ENCODE peak calls at places on chromosomes 7 and 10, in six cellular contexts. One of them, this sample, is unnamed.

GRCh38 chr10:70335246-70335613 is 47.2 kb downstream of the LRRC20 start:
- DNase-seq in CD8-positive, alpha-beta T cell: no peak
- DNase-seq in neural progenitor cell: no peak
- DNase-seq in omental fat pad: no peak
- DNase-seq in GM12864: no peak
- DNase-seq in dorsolateral prefrontal cortex: no peak
- DNase-seq in this sample: no peak

GRCh38 chr10:119090026-119090808 is 9.6 kb upstream of the EIF3A start:
- DNase-seq in CD8-positive, alpha-beta T cell: peak; percentile 54
- DNase-seq in neural progenitor cell: no peak
- DNase-seq in omental fat pad: no peak
- DNase-seq in GM12864: peak; percentile 61
- DNase-seq in dorsolateral prefrontal cortex: no peak
- DNase-seq in this sample: no peak

GRCh38 chr7:24572421-24573007 is 738 bp upstream of the PALS2 start:
- DNase-seq in CD8-positive, alpha-beta T cell: peak; percentile 39
- DNase-seq in neural progenitor cell: no peak
- DNase-seq in omental fat pad: peak; percentile 31
- DNase-seq in GM12864: no peak
- DNase-seq in dorsolateral prefrontal cortex: peak; percentile 54
- DNase-seq in this sample: peak; percentile 31

GRCh38 chr7:120218702-120219101 is 54.3 kb upstream of the KCND2 start:
- DNase-seq in CD8-positive, alpha-beta T cell: no peak
- DNase-seq in neural progenitor cell: no peak
- DNase-seq in omental fat pad: no peak
- DNase-seq in GM12864: no peak
- DNase-seq in dorsolateral prefrontal cortex: no peak
- DNase-seq in this sample: no peak

GRCh38 chr10:62306663-62307062 is 38.0 kb upstream of the RTKN2 start:
- DNase-seq in CD8-positive, alpha-beta T cell: no peak
- DNase-seq in neural progenitor cell: no peak
- DNase-seq in omental fat pad: no peak
- DNase-seq in GM12864: no peak
- DNase-seq in dorsolateral prefrontal cortex: peak; percentile 38
- DNase-seq in this sample: no peak

GRCh38 chr10:47252093-47252780 is 47.8 kb upstream of the GDF10 start:
- DNase-seq in CD8-positive, alpha-beta T cell: no peak
- DNase-seq in neural progenitor cell: no peak
- DNase-seq in omental fat pad: no peak
- DNase-seq in GM12864: no peak
- DNase-seq in dorsolateral prefrontal cortex: no peak
- DNase-seq in this sample: no peak

GRCh38 chr10:43224321-43224720 is 42.5 kb downstream of the RASGEF1A start:
- DNase-seq in CD8-positive, alpha-beta T cell: no peak
- DNase-seq in neural progenitor cell: no peak
- DNase-seq in omental fat pad: no peak
- DNase-seq in GM12864: no peak
- DNase-seq in dorsolateral prefrontal cortex: no peak
- DNase-seq in this sample: no peak

GRCh38 chr7:132251327-132251659 is 325.0 kb downstream of the PLXNA4 start:
- DNase-seq in CD8-positive, alpha-beta T cell: no peak
- DNase-seq in neural progenitor cell: peak; percentile 60
- DNase-seq in omental fat pad: no peak
- DNase-seq in GM12864: no peak
- DNase-seq in dorsolateral prefrontal cortex: peak; percentile 78
- DNase-seq in this sample: no peak

GRCh38 chr7:78939669-78940068 is 513.8 kb downstream of the MAGI2 start:
- DNase-seq in CD8-positive, alpha-beta T cell: no peak
- DNase-seq in neural progenitor cell: no peak
- DNase-seq in omental fat pad: no peak
- DNase-seq in GM12864: no peak
- DNase-seq in dorsolateral prefrontal cortex: no peak
- DNase-seq in this sample: no peak

GRCh38 chr10:59905066-59905734 is 1.2 kb downstream of the CCDC6 start:
- DNase-seq in CD8-positive, alpha-beta T cell: peak; percentile 34
- DNase-seq in neural progenitor cell: peak; percentile 68
- DNase-seq in omental fat pad: no peak
- DNase-seq in GM12864: no peak
- DNase-seq in dorsolateral prefrontal cortex: peak; percentile 59
- DNase-seq in this sample: peak; percentile 79

GRCh38 chr7:36448781-36449379 is 59.2 kb downstream of the ANLN start:
- DNase-seq in CD8-positive, alpha-beta T cell: no peak
- DNase-seq in neural progenitor cell: no peak
- DNase-seq in omental fat pad: no peak
- DNase-seq in GM12864: no peak
- DNase-seq in dorsolateral prefrontal cortex: no peak
- DNase-seq in this sample: no peak

GRCh38 chr7:131690446-131690845 is 134.0 kb upstream of the PODXL start:
- DNase-seq in CD8-positive, alpha-beta T cell: no peak
- DNase-seq in neural progenitor cell: no peak
- DNase-seq in omental fat pad: no peak
- DNase-seq in GM12864: no peak
- DNase-seq in dorsolateral prefrontal cortex: no peak
- DNase-seq in this sample: no peak

GRCh38 chr10:59865101-59865500 is 41.3 kb downstream of the CCDC6 start:
- DNase-seq in CD8-positive, alpha-beta T cell: no peak
- DNase-seq in neural progenitor cell: peak; percentile 33
- DNase-seq in omental fat pad: no peak
- DNase-seq in GM12864: no peak
- DNase-seq in dorsolateral prefrontal cortex: no peak
- DNase-seq in this sample: peak; percentile 29

GRCh38 chr10:21732067-21732772 is 198.2 kb downstream of the MLLT10 start:
- DNase-seq in CD8-positive, alpha-beta T cell: peak; percentile 52
- DNase-seq in neural progenitor cell: peak; percentile 92
- DNase-seq in omental fat pad: no peak
- DNase-seq in GM12864: peak; percentile 31
- DNase-seq in dorsolateral prefrontal cortex: peak; percentile 67
- DNase-seq in this sample: peak; percentile 70

GRCh38 chr10:79331709-79332108 is 15.6 kb upstream of the PPIF start:
- DNase-seq in CD8-positive, alpha-beta T cell: peak; percentile 74
- DNase-seq in neural progenitor cell: no peak
- DNase-seq in omental fat pad: no peak
- DNase-seq in GM12864: peak; percentile 66
- DNase-seq in dorsolateral prefrontal cortex: peak; percentile 42
- DNase-seq in this sample: peak; percentile 83

GRCh38 chr7:103592844-103593243 is 146.8 kb upstream of the SLC26A5 start:
- DNase-seq in CD8-positive, alpha-beta T cell: no peak
- DNase-seq in neural progenitor cell: no peak
- DNase-seq in omental fat pad: no peak
- DNase-seq in GM12864: no peak
- DNase-seq in dorsolateral prefrontal cortex: no peak
- DNase-seq in this sample: no peak

GRCh38 chr10:91614254-91614624 is 18.6 kb downstream of the PPP1R3C start:
- DNase-seq in CD8-positive, alpha-beta T cell: no peak
- DNase-seq in neural progenitor cell: no peak
- DNase-seq in omental fat pad: no peak
- DNase-seq in GM12864: no peak
- DNase-seq in dorsolateral prefrontal cortex: no peak
- DNase-seq in this sample: no peak

DNA sequence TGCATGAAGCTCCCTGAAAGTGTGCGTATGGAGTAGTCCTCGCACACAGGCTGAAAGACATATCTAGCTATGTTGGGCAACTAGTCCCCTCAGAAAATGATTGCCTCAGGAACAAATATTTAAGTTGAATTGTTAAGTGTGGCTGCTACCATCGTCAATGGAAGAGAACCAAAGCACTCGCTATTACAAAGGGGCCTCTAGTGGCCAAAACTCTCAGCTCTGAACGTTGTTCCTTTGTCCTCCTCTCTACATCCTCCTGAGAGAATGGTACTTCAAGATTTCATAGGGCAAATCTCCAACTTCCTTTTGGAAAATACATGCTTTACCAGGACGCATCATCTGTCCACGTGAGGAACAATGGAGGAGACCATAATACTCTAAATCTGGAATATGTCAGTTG is 209.9 kb downstream of the NRG3 start:
- DNase-seq in CD8-positive, alpha-beta T cell: no peak
- DNase-seq in neural progenitor cell: no peak
- DNase-seq in omental fat pad: no peak
- DNase-seq in GM12864: no peak
- DNase-seq in dorsolateral prefrontal cortex: no peak
- DNase-seq in this sample: no peak
- TF ChIP-seq CTCF in CD8-positive, alpha-beta T cell: no peak
- TF ChIP-seq CTCF in neural progenitor cell: peak; percentile 35
- TF ChIP-seq CTCF in omental fat pad: no peak
- TF ChIP-seq CTCF in GM12864: no peak
- TF ChIP-seq CTCF in dorsolateral prefrontal cortex: no peak
- TF ChIP-seq CTCF in this sample: no peak

GRCh38 chr10:34524369-34525091 is 290.6 kb downstream of the PARD3 start:
- DNase-seq in CD8-positive, alpha-beta T cell: no peak
- DNase-seq in neural progenitor cell: no peak
- DNase-seq in omental fat pad: no peak
- DNase-seq in GM12864: no peak
- DNase-seq in dorsolateral prefrontal cortex: no peak
- DNase-seq in this sample: peak; percentile 8

GRCh38 chr10:34530778-34531177 is 284.3 kb downstream of the PARD3 start:
- DNase-seq in CD8-positive, alpha-beta T cell: no peak
- DNase-seq in neural progenitor cell: no peak
- DNase-seq in omental fat pad: no peak
- DNase-seq in GM12864: no peak
- DNase-seq in dorsolateral prefrontal cortex: no peak
- DNase-seq in this sample: no peak

GRCh38 chr10:34526186-34526585 is 288.9 kb downstream of the PARD3 start:
- DNase-seq in CD8-positive, alpha-beta T cell: no peak
- DNase-seq in neural progenitor cell: no peak
- DNase-seq in omental fat pad: no peak
- DNase-seq in GM12864: no peak
- DNase-seq in dorsolateral prefrontal cortex: no peak
- DNase-seq in this sample: no peak

GRCh38 chr10:34528320-34528719 is 286.8 kb downstream of the PARD3 start:
- DNase-seq in CD8-positive, alpha-beta T cell: no peak
- DNase-seq in neural progenitor cell: peak; percentile 64
- DNase-seq in omental fat pad: no peak
- DNase-seq in GM12864: no peak
- DNase-seq in dorsolateral prefrontal cortex: no peak
- DNase-seq in this sample: no peak

GRCh38 chr10:34526758-34527730 is 288.1 kb downstream of the PARD3 start:
- DNase-seq in CD8-positive, alpha-beta T cell: no peak
- DNase-seq in neural progenitor cell: peak; percentile 88
- DNase-seq in omental fat pad: no peak
- DNase-seq in GM12864: no peak
- DNase-seq in dorsolateral prefrontal cortex: no peak
- DNase-seq in this sample: no peak
- TF ChIP-seq CTCF in CD8-positive, alpha-beta T cell: no peak
- TF ChIP-seq CTCF in neural progenitor cell: peak; percentile 47
- TF ChIP-seq CTCF in omental fat pad: no peak
- TF ChIP-seq CTCF in GM12864: peak; percentile 24
- TF ChIP-seq CTCF in dorsolateral prefrontal cortex: no peak
- TF ChIP-seq CTCF in this sample: peak; percentile 13

DNA sequence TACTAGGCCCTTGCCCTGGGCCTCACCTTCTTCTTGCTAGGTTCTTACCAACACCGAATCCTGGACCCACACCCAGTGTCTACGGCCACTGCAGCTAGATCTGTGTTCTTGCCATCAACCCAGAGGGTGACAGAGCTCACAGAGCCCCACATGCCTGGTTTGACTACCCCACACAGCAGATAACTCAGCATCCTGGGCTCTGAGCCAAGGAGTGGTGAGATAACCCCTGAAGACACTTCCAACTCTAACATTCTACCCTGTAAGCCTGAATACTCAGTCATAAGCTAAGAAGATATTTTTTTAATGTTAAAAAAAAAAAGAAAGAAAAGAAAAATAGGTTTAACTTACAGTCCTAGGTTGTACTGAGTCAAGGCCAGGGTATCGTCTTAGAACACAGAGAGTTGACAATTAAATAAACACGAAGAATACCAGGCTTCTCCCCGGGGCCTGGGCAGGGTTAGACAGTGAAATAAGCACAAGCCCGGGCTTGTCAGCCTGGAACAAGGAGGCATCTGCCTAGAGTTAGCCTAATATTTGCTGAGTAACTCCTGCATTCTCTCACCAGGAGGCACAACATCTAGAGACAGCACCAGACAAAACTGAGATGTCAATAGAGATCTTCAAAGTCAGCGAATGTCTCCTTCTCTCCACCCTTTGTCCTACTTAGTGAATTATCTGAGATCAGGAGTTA is 556.5 kb upstream of the LRRN3 start:
- DNase-seq in CD8-positive, alpha-beta T cell: no peak
- DNase-seq in neural progenitor cell: no peak
- DNase-seq in omental fat pad: no peak
- DNase-seq in GM12864: no peak
- DNase-seq in dorsolateral prefrontal cortex: no peak
- DNase-seq in this sample: no peak
- TF ChIP-seq CTCF in CD8-positive, alpha-beta T cell: no peak
- TF ChIP-seq CTCF in neural progenitor cell: no peak
- TF ChIP-seq CTCF in omental fat pad: no peak
- TF ChIP-seq CTCF in GM12864: no peak
- TF ChIP-seq CTCF in dorsolateral prefrontal cortex: no peak
- TF ChIP-seq CTCF in this sample: no peak

GRCh38 chr10:102714621-102715455 is at the start of gene SFXN2:
- DNase-seq in CD8-positive, alpha-beta T cell: peak; percentile 55
- DNase-seq in neural progenitor cell: peak; percentile 76
- DNase-seq in omental fat pad: no peak
- DNase-seq in GM12864: peak; percentile 29
- DNase-seq in dorsolateral prefrontal cortex: no peak
- DNase-seq in this sample: peak; percentile 42
- TF ChIP-seq CTCF in CD8-positive, alpha-beta T cell: no peak
- TF ChIP-seq CTCF in neural progenitor cell: no peak
- TF ChIP-seq CTCF in omental fat pad: no peak
- TF ChIP-seq CTCF in GM12864: peak; percentile 25
- TF ChIP-seq CTCF in dorsolateral prefrontal cortex: no peak
- TF ChIP-seq CTCF in this sample: peak; percentile 39

This sample was measured in GM13977.